ENCODE peak calls at places on chromosomes 13 and 19, in six cellular contexts. L is tibial artery, Y is transverse colon, T is psoas muscle, K is IMR-90, U is cardiac muscle cell. R is an unnamed sample.
A peak's percentile ranks its signal among the peaks of the same experiment; 100 is the strongest.

GRCh38 chr19:29724741-29725140 is 9.7 kb upstream of the C19orf12 start:
- DNase-seq in L (no peak), Y (no peak), T (no peak), K (no peak), U (no peak), R (no peak)

GRCh38 chr13:43493496-43494000 is 293.2 kb downstream of the ENOX1 start:
- DNase-seq in L (no peak), Y (no peak), T (no peak), K (no peak), U (no peak), R (no peak)

GRCh38 chr19:41373993-41374392 is 2.3 kb upstream of the TMEM91 start:
- DNase-seq in L (peak; percentile 90), Y (peak; percentile 79), T (peak; percentile 83), K (peak; percentile 92), U (no peak), R (no peak)

GRCh38 chr13:47211106-47211505 is 314.3 kb upstream of the HTR2A start:
- DNase-seq in L (no peak), Y (no peak), T (no peak), K (peak; percentile 40), U (no peak), R (no peak)

GRCh38 chr13:60509601-60510386 is 112.8 kb downstream of the TDRD3 start:
- DNase-seq in L (no peak), Y (no peak), T (no peak), K (peak; percentile 1), U (no peak), R (no peak)

GRCh38 chr13:114151031-114151430 is 18.6 kb upstream of the RASA3 start:
- DNase-seq in L (no peak), Y (no peak), T (no peak), K (no peak), U (no peak), R (no peak)

GRCh38 chr13:82571653-82572052 is 1310.6 kb downstream of the SLITRK1 start:
- DNase-seq in L (no peak), Y (no peak), T (no peak), K (no peak), U (no peak), R (no peak)

GRCh38 chr19:11872624-11873023 is 15.0 kb upstream of the ZNF69 start:
- DNase-seq in L (no peak), Y (no peak), T (no peak), K (no peak), U (no peak), R (no peak)

GRCh38 chr19:14003279-14004051 is 2.7 kb downstream of the RFX1 start:
- DNase-seq in L (no peak), Y (no peak), T (peak; percentile 19), K (no peak), U (no peak), R (no peak)

GRCh38 chr13:84649853-84650252 is 767.6 kb upstream of the SLITRK1 start:
- DNase-seq in L (no peak), Y (no peak), T (no peak), K (peak; percentile 48), U (no peak), R (no peak)

GRCh38 chr13:51520524-51520923 is 63.7 kb upstream of the WDFY2 start:
- DNase-seq in L (no peak), Y (no peak), T (no peak), K (peak; percentile 80), U (no peak), R (no peak)

GRCh38 chr13:65330691-65331090 is 1899.4 kb downstream of the PCDH9 start:
- DNase-seq in L (no peak), Y (no peak), T (no peak), K (no peak), U (no peak), R (no peak)

GRCh38 chr19:5913739-5914357 is at the start of gene CAPS:
- DNase-seq in L (peak; percentile 78), Y (peak; percentile 78), T (peak; percentile 56), K (peak; percentile 23), U (no peak), R (no peak)

GRCh38 chr19:54959840-54960239 is 6.3 kb upstream of the NLRP2 start:
- DNase-seq in L (no peak), Y (no peak), T (no peak), K (no peak), U (no peak), R (no peak)

GRCh38 chr13:79407349-79407979 is 1.4 kb upstream of the RBM26 start:
- DNase-seq in L (no peak), Y (no peak), T (no peak), K (no peak), U (no peak), R (no peak)

GRCh38 chr13:97235549-97236206 is 13.5 kb downstream of the MBNL2 start:
- DNase-seq in L (no peak), Y (peak; percentile 71), T (no peak), K (no peak), U (no peak), R (no peak)

GRCh38 chr13:113616991-113617749 is 32.6 kb downstream of the TFDP1 start:
- DNase-seq in L (no peak), Y (no peak), T (no peak), K (peak; percentile 72), U (peak; percentile 76), R (no peak)

GRCh38 chr19:46979103-46979769 is 40.4 kb upstream of the NPAS1 start:
- DNase-seq in L (peak; percentile 68), Y (no peak), T (no peak), K (no peak), U (no peak), R (no peak)

GRCh38 chr19:33226550-33227241 is 1.0 kb upstream of the SLC7A10 start:
- DNase-seq in L (no peak), Y (peak; percentile 29), T (no peak), K (no peak), U (no peak), R (no peak)

GRCh38 chr19:38729653-38730469 is 14.4 kb downstream of the CAPN12 start:
- DNase-seq in L (peak; percentile 77), Y (peak; percentile 80), T (peak; percentile 78), K (peak; percentile 44), U (peak; percentile 80), R (no peak)

GRCh38 chr13:37134411-37135041 is 29.1 kb upstream of the CSNK1A1L start:
- DNase-seq in L (no peak), Y (no peak), T (no peak), K (peak; percentile 90), U (no peak), R (no peak)

GRCh38 chr13:90365130-90365529 is 982.4 kb upstream of the MIR17HG start:
- DNase-seq in L (no peak), Y (no peak), T (no peak), K (no peak), U (no peak), R (no peak)

GRCh38 chr19:38248421-38248820 is 7.8 kb downstream of the PPP1R14A start:
- DNase-seq in L (no peak), Y (no peak), T (no peak), K (no peak), U (no peak), R (no peak)

GRCh38 chr19:48713041-48713863 is 6.3 kb downstream of the MAMSTR start:
- DNase-seq in L (no peak), Y (no peak), T (no peak), K (peak; percentile 31), U (no peak), R (no peak)

GRCh38 chr13:30212256-30212655 is 95.1 kb downstream of the KATNAL1 start:
- DNase-seq in L (no peak), Y (no peak), T (no peak), K (no peak), U (no peak), R (no peak)

DNA sequence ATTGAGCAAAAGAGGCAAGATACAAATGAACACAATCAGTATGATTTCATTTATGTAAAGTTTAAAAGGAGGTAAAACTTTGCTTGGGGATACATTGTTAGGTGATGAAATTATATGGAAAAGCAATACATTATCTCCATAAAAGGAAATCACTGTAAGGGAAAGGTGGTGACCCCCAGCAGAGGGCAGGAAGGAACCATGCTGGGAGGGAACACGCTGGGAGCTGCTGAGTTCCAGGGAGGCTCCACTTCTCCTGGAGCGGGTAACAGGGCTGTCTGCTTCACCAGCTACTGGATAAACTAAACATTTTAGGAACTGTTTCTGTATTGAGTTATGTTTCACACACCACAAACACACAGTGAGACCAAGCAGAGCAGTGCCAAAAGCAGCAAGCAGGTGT is 91.2 kb downstream of the KATNAL1 start:
- DNase-seq in L (no peak), Y (no peak), T (no peak), K (no peak), U (no peak), R (no peak)
- TF ChIP-seq CTCF in L (no peak), Y (no peak), T (no peak), K (no peak), U (no peak), R (no peak)

GRCh38 chr19:2600914-2601870 is 101.3 kb downstream of the GNG7 start:
- DNase-seq in L (peak; percentile 62), Y (no peak), T (no peak), K (no peak), U (no peak), R (no peak)
- H3K4me1 ChIP-seq in L (peaks cover 6% of the 10 kb centered on the region), Y (peaks cover 19% of the 10 kb centered on the region), T (peaks cover 8% of the 10 kb centered on the region), K (no peaks in the 10 kb centered on the region), U (peaks cover 14% of the 10 kb centered on the region), R (peaks cover 56% of the 10 kb centered on the region)

GRCh38 chr19:31348416-31349159 is 648 bp downstream of the TSHZ3 start:
- DNase-seq in L (no peak), Y (no peak), T (peak; percentile 41), K (no peak), U (peak; percentile 34), R (no peak)

GRCh38 chr19:31346660-31347059 is 2.6 kb downstream of the TSHZ3 start:
- DNase-seq in L (no peak), Y (no peak), T (no peak), K (no peak), U (no peak), R (no peak)

GRCh38 chr19:31347356-31347755 is 1.9 kb downstream of the TSHZ3 start:
- DNase-seq in L (no peak), Y (no peak), T (no peak), K (peak; percentile 49), U (no peak), R (no peak)

GRCh38 chr19:31349160-31349881 is at the start of gene TSHZ3:
- DNase-seq in L (peak; percentile 90), Y (peak; percentile 72), T (peak; percentile 81), K (peak; percentile 87), U (peak; percentile 61), R (no peak)

GRCh38 chr19:31347828-31348314 is 1.4 kb downstream of the TSHZ3 start:
- DNase-seq in L (no peak), Y (no peak), T (no peak), K (peak; percentile 87), U (no peak), R (no peak)
- H3K4me3 ChIP-seq in L (peak overlapping the region; percentile 73), Y (no peak overlapping the region), T (peak overlapping the region; percentile 80), K (peak overlapping the region; percentile 93), U (peak overlapping the region; percentile 93), R (peak overlapping the region; percentile 91)

DNA sequence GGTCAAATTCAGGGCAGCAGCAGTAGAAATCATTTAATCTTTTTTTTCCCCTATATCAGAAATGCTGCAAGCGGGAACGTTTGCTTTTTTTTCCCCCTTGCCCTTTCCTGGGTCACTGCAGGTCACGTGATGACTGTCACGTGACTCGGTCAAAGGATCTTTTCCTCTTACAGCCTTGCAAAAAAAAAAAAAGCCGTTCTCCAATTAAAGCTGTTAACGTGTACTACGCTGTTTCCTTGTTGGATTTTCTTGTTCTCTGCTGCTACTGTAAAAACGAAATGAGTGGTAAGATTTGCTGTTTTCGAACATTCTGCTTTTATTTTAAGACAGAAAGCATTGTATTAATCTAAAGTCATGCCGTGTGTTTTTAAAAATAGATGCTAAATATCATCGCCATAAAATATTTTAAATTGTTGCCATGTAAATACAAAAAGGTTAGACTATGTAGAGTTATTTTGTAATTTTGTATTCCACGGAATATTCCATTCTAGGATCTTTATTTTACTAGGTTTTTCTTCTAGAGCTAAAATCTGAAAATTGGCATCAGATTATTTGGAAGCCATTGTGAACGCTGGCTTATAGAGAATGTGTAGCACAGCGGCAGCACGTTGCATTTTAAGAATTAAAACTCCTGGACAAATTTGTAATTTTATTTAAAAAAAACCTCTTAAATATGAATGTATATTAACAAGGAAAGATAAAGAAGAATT is 109.9 kb upstream of the MLNR start:
- DNase-seq in L (peak; percentile 82), Y (peak; percentile 87), T (peak; percentile 82), K (peak; percentile 91), U (peak; percentile 92), R (peak; percentile 1)
- TF ChIP-seq CTCF in L (no peak), Y (no peak), T (no peak), K (no peak), U (no peak), R (peak; percentile 16)

R was measured in esophagus squamous epithelium.